ENCODE peak calls at places on chromosomes 13 and 19, in six cellular contexts. Q is mucosa of descending colon, N is kidney epithelial cell, P is cardiac muscle cell, A is heart left ventricle, E is IMR-90. R is an unnamed sample.

GRCh38 chr19:8611890-8612806 is 1.6 kb upstream of the ADAMTS10 start:
- DNase-seq in Q (peak; percentile 48), N (no peak), P (no peak), A (peak; percentile 81), E (peak; percentile 66), R (peak; percentile 96)

GRCh38 chr13:45615501-45616101 is at the start of gene ERICH6B:
- DNase-seq in Q (no peak), N (no peak), P (peak; percentile 70), A (no peak), E (peak; percentile 7), R (peak; percentile 14)

GRCh38 chr13:43905435-43906031 is 25.8 kb downstream of the LACC1 start:
- DNase-seq in Q (no peak), N (peak; percentile 29), P (peak; percentile 75), A (no peak), E (peak; percentile 77), R (peak; percentile 82)

GRCh38 chr13:39955560-39955959 is 300.1 kb downstream of the COG6 start:
- DNase-seq in Q (no peak), N (no peak), P (no peak), A (no peak), E (no peak), R (no peak)

GRCh38 chr13:99677388-99677951 is 176.2 kb downstream of the TM9SF2 start:
- DNase-seq in Q (no peak), N (no peak), P (no peak), A (no peak), E (no peak), R (no peak)

GRCh38 chr19:13096968-13097330 is 5.7 kb downstream of the LYL1 start:
- DNase-seq in Q (no peak), N (no peak), P (no peak), A (peak; percentile 49), E (no peak), R (no peak)

GRCh38 chr13:39506559-39507390 is 96.2 kb downstream of the LHFPL6 start:
- DNase-seq in Q (no peak), N (no peak), P (no peak), A (no peak), E (peak; percentile 72), R (peak; percentile 37)

GRCh38 chr19:799076-799881 is 2.0 kb downstream of the PTBP1 start:
- DNase-seq in Q (peak; percentile 39), N (no peak), P (peak; percentile 59), A (no peak), E (peak; percentile 49), R (peak; percentile 47)

GRCh38 chr13:39111145-39111544 is 72.9 kb downstream of the NHLRC3 start:
- DNase-seq in Q (no peak), N (no peak), P (peak; percentile 77), A (no peak), E (no peak), R (no peak)

GRCh38 chr13:98004107-98004506 is 50.6 kb downstream of the IPO5 start:
- DNase-seq in Q (no peak), N (no peak), P (no peak), A (no peak), E (peak; percentile 94), R (peak; percentile 62)

GRCh38 chr13:83881917-83882625 is at the start of gene SLITRK1:
- DNase-seq in Q (no peak), N (peak; percentile 19), P (peak; percentile 91), A (no peak), E (peak; percentile 19), R (peak; percentile 75)

GRCh38 chr13:59463023-59463422 is 700.7 kb downstream of the DIAPH3 start:
- DNase-seq in Q (no peak), N (no peak), P (no peak), A (no peak), E (no peak), R (no peak)

GRCh38 chr19:16627928-16628182 is 149 bp downstream of the MED26 start:
- DNase-seq in Q (no peak), N (no peak), P (no peak), A (no peak), E (no peak), R (no peak)

GRCh38 chr13:47484564-47484963 is 516.5 kb downstream of the SUCLA2 start:
- DNase-seq in Q (no peak), N (no peak), P (no peak), A (no peak), E (peak; percentile 89), R (peak; percentile 83)

GRCh38 chr13:19181621-19182485 is at the start of gene TUBA3C:
- DNase-seq in Q (no peak), N (no peak), P (no peak), A (no peak), E (no peak), R (no peak)

GRCh38 chr19:36688058-36688457 is 646 bp downstream of the ZNF567 start:
- DNase-seq in Q (no peak), N (no peak), P (no peak), A (no peak), E (no peak), R (no peak)

GRCh38 chr19:31205887-31206518 is 143.2 kb downstream of the TSHZ3 start:
- DNase-seq in Q (no peak), N (no peak), P (no peak), A (no peak), E (no peak), R (no peak)

GRCh38 chr19:6023936-6024335 is 46.0 kb upstream of the RANBP3 start:
- DNase-seq in Q (no peak), N (no peak), P (no peak), A (no peak), E (no peak), R (no peak)

GRCh38 chr19:48466571-48467325 is 2.4 kb upstream of the CYTH2 start:
- DNase-seq in Q (no peak), N (no peak), P (no peak), A (no peak), E (peak; percentile 84), R (peak; percentile 25)

GRCh38 chr13:73065665-73066350 is 7.0 kb downstream of the KLF5 start:
- DNase-seq in Q (no peak), N (no peak), P (no peak), A (no peak), E (no peak), R (no peak)

GRCh38 chr13:94656766-94657165 is 55.1 kb downstream of the GPR180 start:
- DNase-seq in Q (no peak), N (peak; percentile 64), P (no peak), A (no peak), E (peak; percentile 99), R (peak; percentile 94)

GRCh38 chr19:51749979-51750378 is 1.7 kb downstream of the FPR1 start:
- DNase-seq in Q (no peak), N (no peak), P (no peak), A (no peak), E (no peak), R (no peak)

GRCh38 chr19:33273881-33274662 is 28.3 kb downstream of the CEBPA start:
- DNase-seq in Q (peak; percentile 81), N (peak; percentile 51), P (no peak), A (peak; percentile 54), E (peak; percentile 84), R (peak; percentile 56)

GRCh38 chr13:108220042-108220441 is 1.9 kb downstream of the ABHD13 start:
- DNase-seq in Q (no peak), N (no peak), P (no peak), A (no peak), E (no peak), R (no peak)
- H3K4me3 ChIP-seq in Q (no peak overlapping the region), N (no peak overlapping the region), P (peak overlapping the region; percentile 87), A (no peak overlapping the region), E (no peak overlapping the region), R (no peak overlapping the region)

GRCh38 chr13:113491982-113492381 is 1.5 kb upstream of the DCUN1D2 start:
- DNase-seq in Q (no peak), N (no peak), P (no peak), A (no peak), E (no peak), R (no peak)
- H3K4me3 ChIP-seq in Q (no peak overlapping the region), N (peak overlapping the region; percentile 88), P (peak overlapping the region; percentile 90), A (peak overlapping the region; percentile 95), E (peak overlapping the region; percentile 76), R (peak overlapping the region; percentile 94)

GRCh38 chr19:53004242-53004641 is 9.5 kb upstream of the ERVV-1 start:
- DNase-seq in Q (no peak), N (no peak), P (no peak), A (no peak), E (no peak), R (no peak)

GRCh38 chr19:53008061-53008778 is 5.5 kb upstream of the ERVV-1 start:
- DNase-seq in Q (no peak), N (no peak), P (no peak), A (no peak), E (no peak), R (no peak)

GRCh38 chr19:53010494-53010893 is 3.2 kb upstream of the ERVV-1 start:
- DNase-seq in Q (no peak), N (no peak), P (no peak), A (no peak), E (no peak), R (no peak)

GRCh38 chr19:53012006-53012405 is 1.7 kb upstream of the ERVV-1 start:
- DNase-seq in Q (no peak), N (no peak), P (no peak), A (no peak), E (no peak), R (no peak)

DNA sequence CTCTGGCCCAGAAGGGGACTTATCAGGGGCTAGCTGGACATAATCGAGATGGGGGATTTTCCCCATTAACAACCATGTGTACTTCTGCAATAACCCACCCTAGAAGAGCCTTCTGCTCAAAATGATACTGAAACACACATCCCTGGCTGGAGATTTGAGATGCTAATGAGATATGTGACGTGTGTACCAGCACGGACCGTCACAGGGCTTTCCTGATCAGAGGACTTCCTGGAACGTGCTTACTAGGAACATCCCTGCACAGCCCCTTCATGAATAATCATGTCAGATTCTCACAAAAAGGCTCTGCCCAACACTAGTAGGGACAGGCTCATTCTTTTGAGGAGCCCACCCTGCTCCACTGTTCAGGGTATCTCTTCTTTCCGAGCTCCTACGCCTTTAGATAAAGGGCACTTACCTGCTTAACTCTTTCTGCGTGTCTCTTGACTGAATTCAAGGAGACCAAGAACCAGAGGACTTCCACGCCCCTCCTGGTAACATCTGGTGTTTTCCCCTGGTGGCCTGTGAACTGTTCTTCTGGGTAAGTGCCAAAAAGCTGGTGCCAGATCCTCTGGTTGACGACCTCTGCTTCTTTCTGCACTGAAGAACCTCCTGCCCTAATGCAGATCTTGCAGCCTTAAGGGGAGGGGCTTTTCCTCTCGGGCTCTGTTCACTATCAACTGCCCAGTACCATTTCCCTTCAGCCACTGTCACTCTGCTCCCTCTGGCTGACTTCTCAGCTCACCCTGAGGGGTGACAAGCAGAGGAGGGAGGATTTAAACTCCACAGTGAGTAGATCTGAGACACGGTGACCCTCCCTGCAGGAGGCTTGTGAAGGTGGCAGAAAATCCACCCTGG is 6.3 kb upstream of the ERVV-1 start:
- DNase-seq in Q (no peak), N (no peak), P (no peak), A (no peak), E (no peak), R (no peak)
- H3K4me3 ChIP-seq in Q (no peak overlapping the region), N (no peak overlapping the region), P (no peak overlapping the region), A (no peak overlapping the region), E (no peak overlapping the region), R (no peak overlapping the region)

DNA sequence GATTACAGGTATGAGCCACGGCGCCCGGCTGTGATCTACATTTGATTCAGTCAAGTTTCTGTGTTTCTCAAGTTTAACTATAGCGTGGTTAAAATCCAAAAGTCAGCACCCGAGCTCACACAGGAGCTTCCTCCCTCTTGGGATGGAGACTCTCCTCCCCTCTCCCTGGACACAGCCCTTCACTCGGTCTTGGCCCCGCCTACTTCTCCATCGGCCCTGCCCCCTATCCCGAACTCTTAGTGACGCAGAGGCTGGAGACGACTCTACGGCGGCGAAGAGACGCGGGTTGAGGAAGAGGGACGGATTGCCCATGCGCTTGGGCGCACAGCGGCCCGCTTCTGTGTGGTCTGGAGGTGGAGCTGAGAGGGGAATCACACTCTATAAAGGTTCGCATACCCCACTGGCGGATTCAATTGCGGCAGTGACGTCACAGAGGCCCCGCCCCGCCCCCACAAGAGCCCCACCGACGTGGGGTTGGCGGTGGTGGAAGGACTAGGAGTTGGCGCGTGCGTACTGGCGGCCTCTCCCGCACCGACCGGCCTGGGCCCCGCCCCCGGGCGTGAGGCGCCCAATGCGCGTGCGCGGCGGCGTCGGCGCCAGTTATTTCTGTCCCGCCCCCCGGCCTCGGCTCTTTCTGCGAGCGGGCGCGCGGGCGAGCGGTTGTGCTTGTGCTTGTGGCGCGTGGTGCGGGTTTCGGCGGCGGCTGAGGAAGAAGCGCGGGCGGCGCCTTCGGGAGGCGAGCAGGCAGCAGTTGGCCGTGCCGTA is at the start of gene TRIM28:
- DNase-seq in Q (peak; percentile 99), N (peak; percentile 90), P (peak; percentile 98), A (peak; percentile 98), E (peak; percentile 99), R (peak; percentile 99)
- H3K4me3 ChIP-seq in Q (peak within 1 kb of the TSS; percentile 85), N (peak within 1 kb of the TSS; percentile 90), P (peak within 1 kb of the TSS; percentile 84), A (peak within 1 kb of the TSS; percentile 96), E (peak within 1 kb of the TSS; percentile 77), R (peak within 1 kb of the TSS; percentile 91)